ENCODE peak calls at places on chromosomes 3 and 15, in nine cellular contexts. Q is IMR-90, S is endothelial cell of umbilical vein, Y is heart left ventricle, V is NB4, H is testis, O is GM12878, P is adrenal gland, M is HCT116. T is an unnamed sample.

GRCh38 chr15:62644874-62645755 is 397.4 kb upstream of the TPM1 start:
- DNase-seq in O (no peak), Y (no peak), P (no peak), M (no peak), V (no peak), Q (peak; percentile 24), H (no peak), S (no peak), T (no peak)

GRCh38 chr3:190671658-190672057 is 157.8 kb downstream of the IL1RAP start:
- DNase-seq in O (no peak), H (no peak), P (no peak), M (no peak), Y (no peak), S (no peak), V (no peak), Q (peak; percentile 51), T (no peak)

GRCh38 chr3:138400651-138401070 is 33.8 kb upstream of the ESYT3 start:
- DNase-seq in Y (no peak), O (no peak), M (no peak), Q (no peak), P (peak; percentile 13), H (no peak), S (no peak), V (no peak), T (no peak)

GRCh38 chr3:45171283-45171682 is 25.1 kb upstream of the CDCP1 start:
- DNase-seq in O (no peak), H (no peak), S (no peak), Y (no peak), M (no peak), P (no peak), Q (no peak), V (no peak), T (no peak)

GRCh38 chr3:43995078-43995928 is 246.4 kb upstream of the TOPAZ1 start:
- DNase-seq in Q (no peak), O (no peak), Y (no peak), H (peak; percentile 34), S (no peak), M (no peak), V (no peak), P (no peak), T (no peak)

GRCh38 chr15:82093774-82094211 is 48.0 kb upstream of the MEX3B start:
- DNase-seq in S (peak; percentile 74), O (no peak), P (no peak), M (no peak), Q (peak; percentile 97), Y (no peak), H (no peak), V (peak; percentile 28), T (no peak)

GRCh38 chr15:62269504-62269903 is 104.4 kb upstream of the C2CD4B start:
- DNase-seq in S (no peak), Q (no peak), P (no peak), O (no peak), Y (no peak), H (no peak), M (no peak), V (peak; percentile 2), T (no peak)

GRCh38 chr3:100590114-100590839 is 19.1 kb upstream of the ADGRG7 start:
- DNase-seq in P (peak; percentile 48), S (peak; percentile 80), M (peak; percentile 63), H (peak; percentile 81), Y (no peak), O (peak; percentile 68), Q (peak; percentile 76), V (peak; percentile 78), T (peak; percentile 38)

GRCh38 chr15:89664441-89664840 is 9.2 kb upstream of the KIF7 start:
- DNase-seq in S (no peak), V (no peak), M (no peak), Y (no peak), H (no peak), P (no peak), O (no peak), Q (no peak), T (no peak)

GRCh38 chr3:44289882-44290462 is 48.3 kb downstream of the TOPAZ1 start:
- DNase-seq in M (peak; percentile 52), V (peak; percentile 7), S (no peak), Y (no peak), Q (no peak), P (no peak), O (no peak), H (no peak), T (no peak)

GRCh38 chr3:136753112-136753939 is 1.1 kb upstream of the STAG1 start:
- DNase-seq in Q (no peak), V (peak; percentile 52), Y (no peak), S (no peak), H (no peak), P (no peak), O (no peak), M (no peak), T (no peak)

GRCh38 chr3:118151164-118151563 is 883.5 kb downstream of the IGSF11 start:
- DNase-seq in H (no peak), O (no peak), Q (no peak), S (no peak), V (no peak), Y (no peak), M (no peak), P (no peak), T (no peak)

GRCh38 chr15:74955796-74956647 is 550 bp downstream of the RPP25 start:
- DNase-seq in O (no peak), H (peak; percentile 90), M (no peak), Y (peak; percentile 88), Q (peak; percentile 26), S (peak; percentile 79), P (peak; percentile 80), V (peak; percentile 40), T (peak; percentile 84)

DNA sequence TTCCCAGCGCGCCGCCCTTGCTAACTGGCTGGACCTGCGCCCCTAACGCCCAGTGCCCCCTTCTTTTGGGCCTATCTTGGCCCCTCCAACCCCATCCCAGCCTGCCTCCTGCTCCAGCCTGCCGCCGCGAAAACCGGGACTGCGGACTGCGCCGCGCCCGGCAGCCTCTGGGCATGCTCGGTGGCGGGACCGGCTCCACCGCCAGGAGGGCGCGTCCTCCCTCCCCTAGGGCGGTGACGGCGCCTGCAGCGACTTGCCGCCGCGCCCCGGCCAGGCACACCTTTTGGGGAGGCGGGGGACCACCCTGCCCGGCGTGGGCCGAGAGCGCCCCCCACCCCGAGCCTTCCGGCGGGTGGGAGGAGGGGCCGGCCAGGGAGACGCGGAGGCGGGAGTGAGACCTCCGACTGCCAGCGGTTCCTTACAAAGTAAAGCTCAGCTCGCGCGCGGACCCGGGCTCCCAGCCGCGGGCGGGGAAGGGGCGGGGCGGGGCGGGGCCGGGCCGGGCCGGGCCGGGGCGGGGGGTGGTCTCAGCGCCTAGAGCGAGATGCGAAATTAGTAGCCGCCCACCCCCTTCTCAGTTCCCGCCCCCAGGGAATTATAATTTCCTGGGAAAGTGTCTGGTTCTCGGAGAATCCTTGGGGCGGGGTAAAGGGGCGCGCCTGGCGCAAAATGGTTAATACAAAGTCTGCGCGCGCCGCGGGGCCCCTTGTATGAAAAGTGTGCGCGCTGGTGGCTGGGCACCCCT is 225.0 kb upstream of the IL12A start:
- DNase-seq in Q (peak; percentile 84), H (peak; percentile 66), P (peak; percentile 16), O (no peak), V (no peak), S (peak; percentile 85), Y (peak; percentile 89), M (peak; percentile 71), T (peak; percentile 28)
- TF ChIP-seq POLR2A in Q (peak; percentile 74), H (no peak), P (peak; percentile 32), O (peak; percentile 47), V (no peak), S (peak; percentile 12), Y (peak; percentile 89), M (peak; percentile 84), T (peak; percentile 6)

GRCh38 chr3:187888658-187889057 is 143.4 kb upstream of the BCL6 start:
- DNase-seq in P (no peak), M (no peak), Y (no peak), H (no peak), V (no peak), S (no peak), Q (no peak), O (no peak), T (no peak)

GRCh38 chr3:187889106-187889505 is 143.8 kb upstream of the BCL6 start:
- DNase-seq in V (peak; percentile 18), S (no peak), H (no peak), P (no peak), Q (no peak), M (no peak), O (no peak), Y (no peak), T (no peak)

GRCh38 chr3:187889601-187890404 is 144.5 kb upstream of the BCL6 start:
- DNase-seq in H (no peak), P (peak; percentile 75), S (no peak), Q (no peak), O (no peak), Y (no peak), V (peak; percentile 74), M (peak; percentile 13), T (no peak)
- H3K4me3 ChIP-seq in H (no peak overlapping the region), P (peak overlapping the region; percentile 7), S (no peak overlapping the region), Q (no peak overlapping the region), O (no peak overlapping the region), Y (no peak overlapping the region), V (peak overlapping the region; percentile 92), M (peak overlapping the region; percentile 62), T (no peak overlapping the region)

DNA sequence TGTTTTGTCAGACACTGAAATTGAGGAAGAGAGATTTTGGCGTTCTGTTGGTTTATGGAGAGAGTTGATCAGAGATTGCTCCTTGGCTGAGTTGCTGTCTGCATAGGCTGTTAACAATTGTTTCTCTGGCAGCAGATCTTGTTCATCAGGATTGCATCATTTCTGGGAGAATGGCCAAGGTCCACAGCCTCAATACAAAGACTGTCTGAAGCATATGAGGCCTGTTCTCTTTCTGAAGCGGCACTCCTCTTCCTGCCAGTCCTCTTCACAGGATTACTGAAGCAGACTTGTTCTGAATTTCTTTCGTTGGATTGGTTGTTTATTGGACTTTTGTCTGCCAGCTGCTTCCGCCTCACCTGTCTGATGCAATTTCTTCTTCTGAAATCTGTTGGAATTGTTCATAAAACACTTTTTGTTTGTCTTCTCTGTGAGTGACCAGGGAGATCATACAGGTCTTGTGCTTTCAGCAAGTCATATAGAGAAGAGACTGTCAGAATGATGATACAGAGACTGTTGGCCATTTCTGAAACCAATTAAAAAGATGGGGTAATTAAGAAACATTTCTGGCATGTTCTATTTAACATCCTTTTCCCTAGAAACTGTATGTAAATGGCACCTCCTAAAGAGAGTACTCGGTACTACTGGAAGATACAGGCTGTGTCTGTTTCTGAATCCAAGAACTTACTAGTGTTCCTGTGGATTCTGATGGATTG is 25.5 kb downstream of the SETD5 start:
- DNase-seq in V (peak; percentile 84), M (peak; percentile 91), O (no peak), Y (no peak), S (peak; percentile 99), H (peak; percentile 94), Q (peak; percentile 98), P (peak; percentile 90), T (peak; percentile 82)
- TF ChIP-seq POLR2A in V (no peak), M (no peak), O (no peak), Y (no peak), S (peak; percentile 52), H (no peak), Q (peak; percentile 65), P (peak; percentile 82), T (no peak)

DNA sequence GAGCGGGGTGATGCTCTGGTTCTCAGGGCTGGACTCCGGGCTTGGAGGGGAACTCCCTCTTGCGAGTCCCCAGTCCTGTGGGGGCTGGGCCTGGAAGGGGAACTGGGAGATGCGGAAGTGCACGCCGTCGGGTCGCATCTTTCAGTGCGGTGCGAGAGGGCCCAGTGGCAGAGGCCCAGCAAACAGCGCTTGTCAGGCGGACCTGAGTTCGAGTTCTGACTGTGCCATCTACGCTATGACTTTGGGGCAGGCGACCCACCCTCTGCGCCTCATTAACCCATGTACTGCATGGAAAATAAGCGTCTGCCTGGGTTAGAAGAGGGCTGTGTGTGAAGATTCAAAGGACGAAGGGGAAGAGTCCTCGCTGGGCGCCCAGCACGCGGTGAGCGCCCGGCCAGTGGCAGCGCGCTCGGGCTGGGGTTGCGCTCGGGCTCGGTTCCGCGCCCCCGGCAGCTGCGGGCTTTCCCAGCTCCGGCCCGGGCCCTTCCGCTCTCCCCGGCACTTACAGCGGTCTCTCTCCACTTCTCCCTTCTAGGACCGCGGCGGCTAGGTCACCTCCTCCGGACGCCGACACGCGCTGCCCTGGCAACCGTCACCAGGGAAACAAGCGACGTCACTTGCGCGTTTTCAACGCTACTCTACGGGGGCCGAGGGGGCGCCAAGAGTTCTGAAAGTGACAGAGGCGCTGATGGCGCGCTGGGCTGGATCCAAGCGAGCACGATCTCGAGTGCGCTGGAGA is at the start of gene CCDC13:
- DNase-seq in H (peak; percentile 97), M (no peak), O (peak; percentile 73), Q (peak; percentile 84), S (peak; percentile 95), Y (peak; percentile 97), P (peak; percentile 94), V (peak; percentile 97), T (peak; percentile 96)
- H3K4me3 ChIP-seq in H (peak within 1 kb of the TSS; percentile 67), M (no peak within 1 kb of the TSS), O (peak within 1 kb of the TSS; percentile 74), Q (peak within 1 kb of the TSS; percentile 46), S (peak within 1 kb of the TSS; percentile 51), Y (peak within 1 kb of the TSS; percentile 56), P (peak within 1 kb of the TSS; percentile 58), V (peak within 1 kb of the TSS; percentile 61), T (peak within 1 kb of the TSS; percentile 49)

T was measured in ovary.